ENCODE peak calls at places on chromosome 5, in five cellular contexts. B is gastrocnemius medialis, E is Peyer's patch, Z is pancreas, Q is H9. J is an unnamed sample.

GRCh38 chr5:142056831-142057696 is 44.2 kb upstream of the GNPDA1 start:
- DNase-seq in B (no peak), E (no peak), Z (no peak), Q (no peak), J (no peak)

GRCh38 chr5:57804007-57804444 is 321.4 kb upstream of the ACTBL2 start:
- DNase-seq in B (no peak), E (no peak), Z (no peak), Q (no peak), J (no peak)

GRCh38 chr5:113092683-113093082 is 116.1 kb downstream of the DCP2 start:
- DNase-seq in B (no peak), E (no peak), Z (no peak), Q (no peak), J (no peak)

GRCh38 chr5:543755-544674 is 19.8 kb upstream of the SLC9A3 start:
- DNase-seq in B (no peak), E (peak; percentile 79), Z (peak; percentile 50), Q (no peak), J (peak; percentile 28)

GRCh38 chr5:36877667-36878420 is 1.3 kb downstream of the NIPBL start:
- DNase-seq in B (no peak), E (no peak), Z (no peak), Q (no peak), J (no peak)

GRCh38 chr5:131264453-131265200 is 774 bp downstream of the CDC42SE2 start:
- DNase-seq in B (peak; percentile 14), E (peak; percentile 75), Z (peak; percentile 71), Q (peak; percentile 49), J (no peak)

GRCh38 chr5:141518616-141519015 is 29.7 kb downstream of the PCDHGC5 start:
- DNase-seq in B (no peak), E (no peak), Z (no peak), Q (no peak), J (no peak)

GRCh38 chr5:143207058-143207457 is 196.4 kb downstream of the NR3C1 start:
- DNase-seq in B (no peak), E (no peak), Z (no peak), Q (no peak), J (no peak)

GRCh38 chr5:171577940-171578856 is 158.8 kb downstream of the FGF18 start:
- DNase-seq in B (no peak), E (no peak), Z (no peak), Q (no peak), J (peak; percentile 50)

GRCh38 chr5:179326176-179326997 is 18.9 kb downstream of the ADAMTS2 start:
- DNase-seq in B (peak; percentile 28), E (peak; percentile 60), Z (peak; percentile 31), Q (peak; percentile 78), J (peak; percentile 62)

GRCh38 chr5:157911568-157911967 is 52.6 kb upstream of the CLINT1 start:
- DNase-seq in B (no peak), E (no peak), Z (no peak), Q (no peak), J (no peak)

GRCh38 chr5:124162782-124163532 is 583.5 kb downstream of the ZNF608 start:
- DNase-seq in B (no peak), E (peak; percentile 60), Z (peak; percentile 61), Q (no peak), J (peak; percentile 32)

GRCh38 chr5:175821790-175822211 is 49.6 kb upstream of the CPLX2 start:
- DNase-seq in B (no peak), E (no peak), Z (no peak), Q (no peak), J (no peak)

GRCh38 chr5:132458651-132459030 is 31.9 kb downstream of the IRF1 start:
- DNase-seq in B (no peak), E (peak; percentile 15), Z (no peak), Q (no peak), J (no peak)

GRCh38 chr5:135438712-135439111 is 8.4 kb downstream of the DCANP1 start:
- DNase-seq in B (no peak), E (peak; percentile 37), Z (no peak), Q (peak; percentile 18), J (no peak)

GRCh38 chr5:151562019-151562707 is 29.0 kb downstream of the FAT2 start:
- DNase-seq in B (no peak), E (peak; percentile 36), Z (no peak), Q (no peak), J (no peak)

GRCh38 chr5:39100851-39101396 is 26.7 kb upstream of the RICTOR start:
- DNase-seq in B (no peak), E (no peak), Z (no peak), Q (no peak), J (no peak)

GRCh38 chr5:113187879-113188278 is 211.3 kb downstream of the DCP2 start:
- DNase-seq in B (no peak), E (no peak), Z (no peak), Q (no peak), J (no peak)

GRCh38 chr5:40780858-40781257 is 17.3 kb downstream of the PRKAA1 start:
- DNase-seq in B (no peak), E (no peak), Z (no peak), Q (no peak), J (no peak)
- H3K4me1 ChIP-seq in B (peaks cover 27% of the 10 kb centered on the region), E (peaks cover 38% of the 10 kb centered on the region), Z (peaks cover 6% of the 10 kb centered on the region), Q (no peaks in the 10 kb centered on the region), J (peaks cover 56% of the 10 kb centered on the region)

GRCh38 chr5:83485842-83486241 is 14.3 kb downstream of the VCAN start:
- DNase-seq in B (no peak), E (no peak), Z (no peak), Q (no peak), J (no peak)
- TF ChIP-seq CTCF in B (no peak), E (no peak), Z (no peak), Q (peak; percentile 11), J (no peak)

DNA sequence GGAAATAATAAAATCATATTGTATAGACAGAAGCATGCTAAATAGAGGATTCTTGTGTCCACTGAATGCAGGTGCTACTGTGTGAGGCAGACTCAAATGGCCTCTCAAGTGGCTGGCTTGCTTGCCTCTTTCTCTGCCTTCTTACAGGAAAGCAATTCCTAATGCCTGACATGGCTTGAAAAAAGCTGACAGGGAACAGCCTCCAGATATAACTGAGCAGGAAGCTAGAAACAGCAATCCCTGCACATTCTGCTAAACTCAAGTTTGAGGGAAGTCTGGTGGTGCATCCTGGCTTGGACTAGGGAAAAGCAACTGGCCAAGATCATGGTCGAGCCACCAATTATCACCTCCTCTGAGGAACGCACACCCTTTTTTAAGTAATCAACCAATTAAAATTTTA is 290.6 kb upstream of the ANKRD55 start:
- DNase-seq in B (no peak), E (no peak), Z (no peak), Q (no peak), J (peak; percentile 16)
- H3K4me1 ChIP-seq in B (peaks cover 6% of the 10 kb centered on the region), E (no peaks in the 10 kb centered on the region), Z (no peaks in the 10 kb centered on the region), Q (no peaks in the 10 kb centered on the region), J (peaks cover 21% of the 10 kb centered on the region)

GRCh38 chr5:66174338-66174737 is 30.2 kb downstream of the SREK1 start:
- DNase-seq in B (no peak), E (no peak), Z (no peak), Q (no peak), J (no peak)
- TF ChIP-seq CTCF in B (no peak), E (peak; percentile 6), Z (no peak), Q (no peak), J (peak; percentile 35)

DNA sequence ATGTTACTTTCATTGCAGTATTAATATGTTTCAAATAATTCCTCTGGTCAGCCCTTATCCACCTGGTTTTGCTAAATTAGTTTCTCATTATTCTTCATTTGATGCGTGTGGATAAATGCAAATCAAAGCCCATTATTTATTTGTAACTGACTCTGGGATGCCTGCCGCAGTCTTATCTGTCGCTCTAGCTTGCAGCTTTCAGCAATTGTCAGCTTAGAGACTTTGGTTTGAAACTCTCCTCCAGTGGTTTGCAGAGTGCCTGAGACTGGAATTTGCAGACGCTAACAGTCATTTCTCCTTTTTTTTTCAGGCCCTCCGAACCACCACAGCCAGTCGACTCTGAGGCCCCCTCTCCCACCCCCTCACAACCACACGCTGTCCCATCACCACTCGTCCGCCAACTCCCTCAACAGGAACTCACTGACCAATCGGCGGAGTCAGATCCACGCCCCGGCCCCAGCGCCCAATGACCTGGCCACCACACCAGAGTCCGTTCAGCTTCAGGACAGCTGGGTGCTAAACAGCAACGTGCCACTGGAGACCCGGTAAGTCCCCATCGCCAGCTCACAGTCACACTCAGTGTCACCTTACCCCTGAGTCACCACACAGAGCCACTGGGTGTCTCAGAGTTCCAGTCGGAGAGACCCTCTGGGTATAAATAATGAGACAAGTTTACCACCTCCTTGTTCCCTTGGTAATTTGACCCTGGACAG is 339.0 kb upstream of the WWC1 start:
- DNase-seq in B (no peak), E (no peak), Z (no peak), Q (peak; percentile 47), J (no peak)
- H3K4me1 ChIP-seq in B (no peaks in the 10 kb centered on the region), E (no peaks in the 10 kb centered on the region), Z (no peaks in the 10 kb centered on the region), Q (no peaks in the 10 kb centered on the region), J (peaks cover 57% of the 10 kb centered on the region)

GRCh38 chr5:31531888-31532710 is at the start of the genes C5orf22 and DROSHA:
- DNase-seq in B (peak; percentile 95), E (peak; percentile 98), Z (peak; percentile 96), Q (peak; percentile 96), J (peak; percentile 94)
- TF ChIP-seq CTCF in B (no peak), E (no peak), Z (no peak), Q (no peak), J (no peak)

GRCh38 chr5:134022333-134022732 is 17.6 kb upstream of the VDAC1 start:
- DNase-seq in B (no peak), E (no peak), Z (no peak), Q (no peak), J (no peak)

GRCh38 chr5:134025786-134026185 is 21.0 kb upstream of the VDAC1 start:
- DNase-seq in B (no peak), E (no peak), Z (no peak), Q (no peak), J (no peak)

GRCh38 chr5:134026521-134027202 is 21.9 kb upstream of the VDAC1 start:
- DNase-seq in B (no peak), E (peak; percentile 82), Z (peak; percentile 80), Q (peak; percentile 88), J (no peak)

GRCh38 chr5:134027203-134027582 is 22.4 kb upstream of the VDAC1 start:
- DNase-seq in B (no peak), E (no peak), Z (no peak), Q (no peak), J (no peak)

GRCh38 chr5:134024811-134025210 is 20.0 kb upstream of the VDAC1 start:
- DNase-seq in B (no peak), E (no peak), Z (no peak), Q (no peak), J (no peak)
- H3K4me1 ChIP-seq in B (peaks cover 3% of the 10 kb centered on the region), E (peaks cover 18% of the 10 kb centered on the region), Z (peaks cover 6% of the 10 kb centered on the region), Q (no peaks in the 10 kb centered on the region), J (peaks cover 14% of the 10 kb centered on the region)

GRCh38 chr5:154199263-154199662 is 8.7 kb downstream of the GALNT10 start:
- DNase-seq in B (no peak), E (no peak), Z (no peak), Q (no peak), J (no peak)

GRCh38 chr5:154194348-154195329 is 4.1 kb downstream of the GALNT10 start:
- DNase-seq in B (no peak), E (no peak), Z (no peak), Q (peak; percentile 71), J (no peak)

GRCh38 chr5:154198611-154199230 is 8.2 kb downstream of the GALNT10 start:
- DNase-seq in B (no peak), E (no peak), Z (no peak), Q (no peak), J (no peak)

GRCh38 chr5:154197801-154198461 is 7.4 kb downstream of the GALNT10 start:
- DNase-seq in B (no peak), E (peak; percentile 75), Z (no peak), Q (no peak), J (no peak)

GRCh38 chr5:154196955-154197652 is 6.6 kb downstream of the GALNT10 start:
- DNase-seq in B (no peak), E (no peak), Z (no peak), Q (no peak), J (no peak)
- TF ChIP-seq CTCF in B (no peak), E (peak; percentile 30), Z (peak; percentile 6), Q (peak; percentile 59), J (peak; percentile 42)

GRCh38 chr5:59259238-59259637 is 634.3 kb downstream of the PDE4D start:
- DNase-seq in B (no peak), E (no peak), Z (no peak), Q (no peak), J (no peak)
- H3K4me1 ChIP-seq in B (peaks cover 64% of the 10 kb centered on the region), E (no peaks in the 10 kb centered on the region), Z (no peaks in the 10 kb centered on the region), Q (no peaks in the 10 kb centered on the region), J (peaks cover 69% of the 10 kb centered on the region)

J was measured in heart right ventricle.